ENCODE peak calls at places on chromosome 18, in seven cellular contexts. K is neuronal stem cell, D is mesendoderm, B is H9, V is H1, U is IMR-90, J is mesenchymal stem cell. G is an unnamed sample.
A peak's percentile ranks its signal among the peaks of the same experiment; 100 is the strongest.

GRCh38 chr18:36302676-36303075 is 5.2 kb downstream of the FHOD3 start:
- DNase-seq in K (no peak), D (no peak), B (no peak), V (no peak), U (peak; percentile 42), J (peak; percentile 30), G (no peak)

GRCh38 chr18:903703-904102 is 968 bp upstream of the ADCYAP1 start:
- DNase-seq in K (no peak), D (peak; percentile 73), B (peak; percentile 73), V (no peak), U (peak; percentile 10), J (peak; percentile 51), G (peak; percentile 66)

GRCh38 chr18:8800876-8801262 is 95.5 kb downstream of the MTCL1 start:
- DNase-seq in K (no peak), D (no peak), B (no peak), V (no peak), U (no peak), J (no peak), G (no peak)

GRCh38 chr18:78169487-78169886 is 810.1 kb upstream of the SALL3 start:
- DNase-seq in K (no peak), D (no peak), B (no peak), V (no peak), U (no peak), J (no peak), G (no peak)

GRCh38 chr18:5895886-5896740 is 791 bp upstream of the TMEM200C start:
- DNase-seq in K (peak; percentile 71), D (peak; percentile 81), B (peak; percentile 56), V (no peak), U (peak; percentile 74), J (peak; percentile 8), G (peak; percentile 41)

GRCh38 chr18:56068030-56068671 is 480.2 kb upstream of the TCF4 start:
- DNase-seq in K (no peak), D (peak; percentile 57), B (no peak), V (no peak), U (peak; percentile 89), J (peak; percentile 35), G (no peak)

GRCh38 chr18:60017371-60017770 is 117.6 kb downstream of the PMAIP1 start:
- DNase-seq in K (no peak), D (no peak), B (no peak), V (no peak), U (no peak), J (no peak), G (no peak)

GRCh38 chr18:48756511-48757226 is 194.1 kb downstream of the SMAD7 start:
- DNase-seq in K (no peak), D (no peak), B (no peak), V (no peak), U (no peak), J (no peak), G (no peak)

GRCh38 chr18:64253900-64254299 is 105.0 kb upstream of the LINC00305 start:
- DNase-seq in K (no peak), D (no peak), B (no peak), V (no peak), U (no peak), J (no peak), G (no peak)

GRCh38 chr18:48274301-48274700 is 134.9 kb downstream of the ZBTB7C start:
- DNase-seq in K (no peak), D (no peak), B (no peak), V (no peak), U (no peak), J (no peak), G (no peak)

GRCh38 chr18:9835112-9835755 is 50.5 kb upstream of the TXNDC2 start:
- DNase-seq in K (no peak), D (peak; percentile 91), B (peak; percentile 72), V (peak; percentile 46), U (no peak), J (no peak), G (peak; percentile 74)

GRCh38 chr18:43526436-43527150 is 249.3 kb upstream of the SYT4 start:
- DNase-seq in K (no peak), D (no peak), B (no peak), V (no peak), U (no peak), J (peak; percentile 24), G (no peak)

GRCh38 chr18:61334951-61335736 is 1.9 kb downstream of the CDH20 start:
- DNase-seq in K (no peak), D (no peak), B (no peak), V (no peak), U (no peak), J (no peak), G (no peak)

GRCh38 chr18:61823595-61823994 is 69.2 kb downstream of the RNF152 start:
- DNase-seq in K (no peak), D (no peak), B (no peak), V (no peak), U (no peak), J (no peak), G (no peak)

GRCh38 chr18:52312321-52312720 is 27.7 kb upstream of the DCC start:
- DNase-seq in K (no peak), D (no peak), B (no peak), V (no peak), U (no peak), J (no peak), G (no peak)

GRCh38 chr18:34977787-34978532 is 63.3 kb upstream of the MAPRE2 start:
- DNase-seq in K (no peak), D (peak; percentile 73), B (peak; percentile 57), V (no peak), U (peak; percentile 6), J (peak; percentile 58), G (peak; percentile 49)

GRCh38 chr18:13134551-13135401 is 83.8 kb upstream of the LDLRAD4 start:
- DNase-seq in K (no peak), D (no peak), B (no peak), V (no peak), U (no peak), J (no peak), G (no peak)

GRCh38 chr18:11963991-11964484 is 17.3 kb upstream of the IMPA2 start:
- DNase-seq in K (no peak), D (peak; percentile 80), B (no peak), V (no peak), U (peak; percentile 79), J (no peak), G (no peak)

GRCh38 chr18:48197819-48198218 is 211.4 kb downstream of the ZBTB7C start:
- DNase-seq in K (no peak), D (no peak), B (no peak), V (no peak), U (no peak), J (no peak), G (no peak)

GRCh38 chr18:69830189-69830588 is 117.5 kb downstream of the CD226 start:
- DNase-seq in K (no peak), D (no peak), B (no peak), V (no peak), U (no peak), J (no peak), G (no peak)
- H2BK120ac ChIP-seq in K (no peak overlapping the region), D (no peak overlapping the region), B (no peak overlapping the region), V (no peak overlapping the region), U (no peak overlapping the region), J (no peak overlapping the region), G (no peak overlapping the region)

DNA sequence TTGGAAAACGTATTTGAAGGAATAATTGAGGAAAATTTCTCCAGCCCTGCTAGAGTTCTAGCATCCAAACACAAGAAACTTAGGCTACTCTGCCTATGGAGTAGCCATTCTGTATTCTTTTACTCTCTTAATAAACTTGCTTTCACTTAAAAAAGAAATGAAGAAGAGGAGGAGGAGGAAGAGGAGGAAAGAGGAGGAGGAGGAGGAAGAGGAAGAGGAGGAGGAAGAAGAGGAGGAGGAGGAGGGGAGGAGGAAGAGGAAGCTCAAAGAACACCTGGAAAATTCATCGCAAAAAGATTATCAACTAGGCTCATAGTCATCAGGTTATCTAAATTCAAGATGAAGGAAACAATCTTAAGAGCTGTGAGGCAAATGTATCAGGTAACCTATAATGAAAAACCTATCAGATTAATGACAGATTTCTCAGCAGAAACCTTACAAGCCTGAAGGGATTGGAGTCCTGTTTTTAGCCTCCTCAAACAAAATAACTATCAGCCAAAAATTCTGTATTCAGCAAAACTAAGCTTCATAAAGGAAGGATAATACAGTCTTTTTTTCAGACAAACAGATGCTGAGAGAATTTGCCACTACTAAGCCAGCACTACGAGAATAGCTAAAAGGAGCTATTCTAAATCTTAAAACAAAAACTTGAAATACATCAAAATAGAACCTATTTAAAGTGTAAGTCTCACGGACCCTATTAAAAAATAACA is 56.2 kb upstream of the DSC1 start:
- DNase-seq in K (no peak), D (no peak), B (no peak), V (no peak), U (no peak), J (no peak), G (no peak)
- H2AK5ac ChIP-seq in K (no peak overlapping the region), D (no peak overlapping the region), B (no peak overlapping the region), V (no peak overlapping the region), U (no peak overlapping the region), J (no peak overlapping the region), G (no peak overlapping the region)

GRCh38 chr18:54330768-54331548 is 26.7 kb downstream of the STARD6 start:
- DNase-seq in K (no peak), D (no peak), B (no peak), V (no peak), U (no peak), J (no peak), G (no peak)

GRCh38 chr18:54323561-54323960 is 34.1 kb downstream of the STARD6 start:
- DNase-seq in K (no peak), D (no peak), B (no peak), V (no peak), U (no peak), J (no peak), G (peak; percentile 67)

GRCh38 chr18:54323970-54324369 is 33.7 kb downstream of the STARD6 start:
- DNase-seq in K (no peak), D (no peak), B (no peak), V (no peak), U (no peak), J (no peak), G (no peak)

GRCh38 chr18:54329787-54330186 is 27.9 kb downstream of the STARD6 start:
- DNase-seq in K (no peak), D (no peak), B (no peak), V (no peak), U (no peak), J (no peak), G (no peak)

DNA sequence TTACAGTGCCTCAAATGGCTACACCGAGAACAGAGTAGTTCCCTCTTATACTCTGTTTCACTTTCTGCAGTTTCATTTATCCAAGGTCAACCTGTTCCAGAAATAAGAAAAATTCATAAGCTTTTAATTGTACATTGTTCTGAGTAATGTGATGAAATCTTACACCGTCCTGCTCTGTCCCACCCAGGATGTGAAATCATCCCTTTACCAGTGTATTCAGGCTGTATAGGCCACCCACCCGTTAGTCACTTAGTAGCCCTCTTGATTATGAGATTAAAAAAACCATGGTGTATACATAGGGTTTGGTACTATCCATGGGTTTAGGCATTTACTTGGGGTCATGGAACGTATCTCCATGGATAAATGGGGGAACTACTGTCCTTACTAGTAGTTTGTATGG is 29.8 kb downstream of the STARD6 start:
- DNase-seq in K (no peak), D (no peak), B (no peak), V (no peak), U (no peak), J (no peak), G (no peak)
- H3K23ac ChIP-seq in K (no peak overlapping the region), D (no peak overlapping the region), B (no peak overlapping the region), V (no peak overlapping the region), U (no peak overlapping the region), J (no peak overlapping the region), G (no peak overlapping the region)

DNA sequence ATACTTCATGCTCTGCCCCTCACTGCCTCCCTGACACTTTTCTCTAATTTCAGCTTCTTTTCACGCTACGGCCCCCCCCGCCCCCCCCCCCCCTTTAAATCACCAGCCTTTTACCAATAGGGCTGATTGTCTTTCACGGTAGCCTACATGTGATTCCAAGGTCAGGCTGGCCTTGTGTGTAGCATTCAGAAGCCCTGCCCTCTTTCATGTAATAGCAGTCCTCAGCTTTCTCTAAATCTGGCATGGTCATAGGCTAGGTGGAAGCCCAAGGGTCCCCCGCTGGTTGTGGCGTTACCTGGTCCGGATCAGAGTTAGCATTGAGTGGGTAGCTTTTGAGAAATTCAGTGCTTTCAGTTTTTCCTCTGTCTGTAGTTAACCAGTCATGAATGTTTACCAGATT is 281.8 kb downstream of the ALPK2 start:
- DNase-seq in K (no peak), D (no peak), B (no peak), V (no peak), U (no peak), J (no peak), G (no peak)
- H2BK120ac ChIP-seq in K (no peak overlapping the region), D (no peak overlapping the region), B (no peak overlapping the region), V (no peak overlapping the region), U (no peak overlapping the region), J (no peak overlapping the region), G (no peak overlapping the region)